ENCODE peak calls at places on chromosomes 12 and 14, in four cellular contexts. F, I, G and B are unnamed samples.

GRCh38 chr14:68664225-68664681 is 128.6 kb downstream of the ZFP36L1 start:
- DNase-seq in F (peak), I (peak), G (no peak), B (no peak)

GRCh38 chr14:67943947-67944346 is 124.4 kb downstream of the RAD51B start:
- DNase-seq in F (peak), I (peak), G (peak), B (peak)

GRCh38 chr14:80930836-80931389 is 10.6 kb downstream of the CEP128 start:
- DNase-seq in F (peak), I (no peak), G (no peak), B (no peak)

GRCh38 chr14:58151264-58151700 is 731 bp downstream of the ARMH4 start:
- DNase-seq in F (no peak), I (no peak), G (peak), B (peak)

GRCh38 chr14:85319998-85320397 is 209.9 kb upstream of the FLRT2 start:
- DNase-seq in F (no peak), I (no peak), G (no peak), B (no peak)

GRCh38 chr14:54486685-54487084 is 2.1 kb downstream of the GMFB start:
- DNase-seq in F (no peak), I (no peak), G (no peak), B (no peak)

GRCh38 chr14:100589071-100589759 is 2.0 kb upstream of the BEGAIN start:
- DNase-seq in F (no peak), I (no peak), G (no peak), B (no peak)

GRCh38 chr12:132262256-132263060 is 66.9 kb downstream of the GALNT9 start:
- DNase-seq in F (no peak), I (no peak), G (no peak), B (no peak)

GRCh38 chr12:87812030-87812429 is 217.2 kb downstream of the C12orf50 start:
- DNase-seq in F (no peak), I (no peak), G (no peak), B (no peak)

GRCh38 chr14:93161411-93161940 is 23.2 kb downstream of the MOAP1 start:
- DNase-seq in F (no peak), I (no peak), G (no peak), B (no peak)

GRCh38 chr12:45131506-45131905 is 80.6 kb upstream of the DBX2 start:
- DNase-seq in F (no peak), I (no peak), G (no peak), B (no peak)

GRCh38 chr12:6563448-6564050 is 4.5 kb downstream of the NOP2 start:
- DNase-seq in F (no peak), I (peak), G (peak), B (peak)

GRCh38 chr12:49334226-49334625 is 2.8 kb downstream of the C1QL4 start:
- DNase-seq in F (no peak), I (no peak), G (no peak), B (no peak)

GRCh38 chr12:131616316-131617098 is 94.4 kb upstream of the SFSWAP start:
- DNase-seq in F (no peak), I (no peak), G (no peak), B (no peak)

GRCh38 chr14:44657688-44658388 is 150.8 kb upstream of the FSCB start:
- DNase-seq in F (no peak), I (no peak), G (peak), B (peak)

GRCh38 chr12:98002887-98003493 is 512.4 kb upstream of the TMPO start:
- DNase-seq in F (no peak), I (peak), G (peak), B (peak)

GRCh38 chr14:55448146-55448614 is 7.8 kb upstream of the TBPL2 start:
- DNase-seq in F (no peak), I (no peak), G (no peak), B (peak)

GRCh38 chr12:54201001-54201794 is 12.4 kb upstream of the SMUG1 start:
- DNase-seq in F (no peak), I (peak), G (peak), B (peak)

GRCh38 chr12:114425031-114425626 is 19.2 kb upstream of the TBX5 start:
- DNase-seq in F (no peak), I (no peak), G (peak), B (no peak)

GRCh38 chr12:114434341-114434740 is 28.4 kb upstream of the TBX5 start:
- DNase-seq in F (no peak), I (no peak), G (no peak), B (no peak)

GRCh38 chr12:114430306-114430705 is 24.4 kb upstream of the TBX5 start:
- DNase-seq in F (no peak), I (no peak), G (no peak), B (no peak)
- TF ChIP-seq SP1 in F (no peak), I (no peak), G (no peak), B (no peak)

DNA sequence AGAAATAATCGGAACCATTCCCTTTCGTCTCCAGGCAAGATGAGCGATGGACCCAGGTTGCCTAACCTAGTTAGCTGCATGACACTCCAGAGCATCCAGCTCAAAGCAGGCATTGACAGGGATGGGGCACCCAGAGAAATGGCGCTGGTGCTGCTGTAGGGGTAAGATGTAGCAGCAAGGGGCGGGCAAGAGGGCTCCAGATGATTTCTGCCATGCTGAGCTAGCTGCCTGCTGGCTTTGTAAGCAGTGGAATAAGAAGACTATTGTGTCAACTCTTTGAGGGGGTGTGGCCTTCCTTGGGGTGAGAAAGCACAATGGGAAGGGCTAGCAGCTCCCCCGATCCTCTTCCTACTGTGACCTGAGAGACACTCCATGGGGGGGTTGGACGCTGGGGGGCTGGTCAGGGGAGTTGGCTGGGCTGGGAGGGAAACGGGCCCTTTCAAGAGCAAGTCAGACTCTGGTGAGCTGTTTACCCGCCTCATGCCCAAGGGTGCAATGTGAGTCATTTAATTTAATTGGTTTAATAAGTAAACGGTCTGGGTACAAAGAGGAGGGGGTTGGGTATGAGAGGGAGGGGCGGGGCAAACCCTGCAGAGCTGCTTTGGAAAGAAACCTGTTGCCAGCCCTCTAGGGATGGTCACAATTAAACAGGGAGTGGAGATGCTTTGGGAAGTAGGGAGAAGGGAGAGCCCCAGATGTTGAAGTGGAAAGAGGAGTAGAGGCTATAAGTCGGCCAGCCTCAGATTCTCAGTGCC is 50.5 kb downstream of the B4GALNT3 start:
- DNase-seq in F (no peak), I (peak), G (no peak), B (no peak)
- TF ChIP-seq SUZ12 in F (no peak), I (no peak), G (no peak), B (no peak)

DNA sequence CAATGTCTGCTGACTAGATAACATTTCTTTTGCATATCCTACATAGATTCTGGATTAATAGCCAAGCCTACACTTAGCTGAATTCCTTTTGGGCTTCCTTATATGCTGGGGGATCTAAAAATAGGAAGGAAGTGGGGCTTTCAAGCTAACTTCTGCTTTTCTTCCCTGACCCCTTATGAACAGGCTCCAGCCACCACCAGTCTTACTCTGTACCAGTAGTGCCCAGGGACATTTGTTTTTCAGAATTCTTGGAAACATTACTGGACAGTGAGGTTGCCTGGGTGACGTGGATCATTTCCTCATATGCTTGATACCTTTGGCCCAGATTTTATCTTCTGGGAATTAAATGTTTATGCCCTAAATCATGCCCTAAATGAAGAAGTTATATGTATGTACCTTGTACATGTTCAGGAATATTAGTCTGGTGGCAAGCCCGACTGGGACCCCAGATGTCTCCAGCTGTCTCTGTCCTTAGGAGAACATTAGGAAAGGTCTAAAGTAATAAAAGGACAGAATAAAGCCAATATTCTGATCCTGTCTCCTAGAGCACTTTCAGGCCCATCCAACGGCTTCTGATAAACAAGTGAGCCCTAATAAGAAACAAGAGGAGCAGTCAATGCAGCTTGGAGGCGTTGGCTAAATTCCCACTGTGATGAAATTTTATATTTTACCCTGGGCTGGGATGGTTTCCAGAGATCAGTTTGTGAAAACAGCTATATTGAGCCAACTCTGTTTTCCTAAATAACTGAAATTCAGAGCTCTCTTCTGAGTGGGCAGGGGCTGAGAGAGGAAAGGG is 55.7 kb upstream of the SRRM4 start:
- DNase-seq in F (no peak), I (no peak), G (no peak), B (no peak)
- TF ChIP-seq SP1 in F (no peak), I (no peak), G (no peak), B (no peak)

GRCh38 chr12:5503371-5503770 is 71.5 kb downstream of the NTF3 start:
- DNase-seq in F (no peak), I (no peak), G (no peak), B (no peak)
- TF ChIP-seq SUZ12 in F (no peak), I (no peak), G (no peak), B (no peak)